ENCODE peak calls at places on chromosome 17, in four cellular contexts. Q, X, F and M are unnamed samples.

GRCh38 chr17:17538417-17539391 is 42.5 kb upstream of the RASD1 start:
- DNase-seq in Q (no peak), X (no peak), F (no peak), M (no peak)

GRCh38 chr17:71959129-71959528 is 161.7 kb upstream of the SOX9 start:
- DNase-seq in Q (no peak), X (no peak), F (no peak), M (peak)

GRCh38 chr17:64554028-64554637 is 47.4 kb downstream of the CEP95 start:
- DNase-seq in Q (no peak), X (no peak), F (no peak), M (no peak)

GRCh38 chr17:56468840-56469239 is 124.7 kb upstream of the NOG start:
- DNase-seq in Q (no peak), X (no peak), F (no peak), M (no peak)

GRCh38 chr17:58997756-58998553 is 108.7 kb downstream of the TRIM37 start:
- DNase-seq in Q (no peak), X (no peak), F (no peak), M (no peak)

GRCh38 chr17:35373532-35373983 is at the start of gene SLFN11:
- DNase-seq in Q (peak), X (peak), F (peak), M (peak)

GRCh38 chr17:62705116-62705515 is 77.6 kb downstream of the MRC2 start:
- DNase-seq in Q (no peak), X (no peak), F (no peak), M (no peak)

GRCh38 chr17:28407974-28408306 is 1.9 kb upstream of the SLC46A1 start:
- DNase-seq in Q (no peak), X (no peak), F (no peak), M (no peak)

GRCh38 chr17:81693491-81694360 is 9.4 kb upstream of the MRPL12 start:
- DNase-seq in Q (no peak), X (no peak), F (no peak), M (no peak)

GRCh38 chr17:57324646-57325045 is 68.3 kb downstream of the MSI2 start:
- DNase-seq in Q (no peak), X (no peak), F (no peak), M (no peak)

GRCh38 chr17:76685366-76685765 is 25.4 kb downstream of the MXRA7 start:
- DNase-seq in Q (no peak), X (no peak), F (no peak), M (no peak)

GRCh38 chr17:80109713-80110446 is 8.5 kb downstream of the GAA start:
- DNase-seq in Q (no peak), X (no peak), F (no peak), M (no peak)

GRCh38 chr17:10772425-10773380 is 31.2 kb downstream of the TMEM238L start:
- DNase-seq in Q (no peak), X (no peak), F (no peak), M (peak)

GRCh38 chr17:13385481-13385907 is 216.2 kb downstream of the HS3ST3A1 start:
- DNase-seq in Q (no peak), X (no peak), F (no peak), M (no peak)

GRCh38 chr17:38605852-38606645 is at the start of gene SRCIN1:
- DNase-seq in Q (peak), X (peak), F (peak), M (peak)

GRCh38 chr17:78583091-78583490 is 5.9 kb upstream of the DNAH17 start:
- DNase-seq in Q (no peak), X (no peak), F (no peak), M (peak)

GRCh38 chr17:61413654-61414133 is 14.1 kb downstream of the TBX2 start:
- DNase-seq in Q (no peak), X (no peak), F (no peak), M (no peak)

GRCh38 chr17:64772845-64773299 is 110.8 kb upstream of the SMURF2 start:
- DNase-seq in Q (no peak), X (no peak), F (no peak), M (no peak)

GRCh38 chr17:81309140-81309858 is 14.2 kb upstream of the SLC38A10 start:
- DNase-seq in Q (peak), X (no peak), F (no peak), M (peak)

GRCh38 chr17:8896087-8896486 is 28.6 kb upstream of the PIK3R6 start:
- DNase-seq in Q (no peak), X (no peak), F (no peak), M (no peak)

GRCh38 chr17:17235212-17236174 is 1.5 kb downstream of the FLCN start:
- DNase-seq in Q (no peak), X (no peak), F (no peak), M (no peak)